ENCODE peak calls at places on chromosomes 3 and 15, in seven cellular contexts. H is thoracic aorta, P is K562, S is OCI-LY7, L is pancreas, N is H1, U is MM.1S. B is an unnamed sample.

GRCh38 chr3:45549961-45550360 is 44.6 kb upstream of the LIMD1 start:
- DNase-seq in L (no peak), N (no peak), S (no peak), P (no peak), H (no peak), U (no peak), B (no peak)

GRCh38 chr15:29268706-29269484 is 727 bp downstream of the NSMCE3 start:
- DNase-seq in P (peak; percentile 28), N (no peak), L (no peak), S (peak; percentile 63), H (no peak), U (peak; percentile 45), B (no peak)

GRCh38 chr3:18049101-18049500 is 306.7 kb upstream of the TBC1D5 start:
- DNase-seq in H (no peak), U (no peak), S (no peak), P (no peak), N (no peak), L (no peak), B (no peak)

GRCh38 chr15:94844533-94845390 is 613.4 kb downstream of the MCTP2 start:
- DNase-seq in N (no peak), H (no peak), U (no peak), L (peak; percentile 84), P (peak; percentile 89), S (no peak), B (no peak)

GRCh38 chr3:56933803-56934202 is 126.7 kb upstream of the SPATA12 start:
- DNase-seq in H (no peak), S (no peak), N (no peak), U (no peak), L (no peak), P (no peak), B (no peak)

GRCh38 chr15:65655026-65655425 is 33.3 kb downstream of the SLC24A1 start:
- DNase-seq in H (no peak), U (no peak), L (no peak), S (no peak), N (no peak), P (no peak), B (no peak)

GRCh38 chr3:29955413-29955812 is 651.0 kb upstream of the TGFBR2 start:
- DNase-seq in S (no peak), U (no peak), P (no peak), N (no peak), L (no peak), H (no peak), B (no peak)

GRCh38 chr3:14810070-14810732 is 8.6 kb upstream of the FGD5 start:
- DNase-seq in L (no peak), U (no peak), H (no peak), N (no peak), P (peak; percentile 45), S (no peak), B (no peak)

GRCh38 chr3:185823280-185824044 is 1.4 kb downstream of the IGF2BP2 start:
- DNase-seq in H (no peak), N (no peak), U (peak; percentile 52), L (peak; percentile 23), S (no peak), P (peak; percentile 66), B (no peak)

GRCh38 chr15:61314443-61314842 is 85.3 kb upstream of the RORA start:
- DNase-seq in P (no peak), S (no peak), L (no peak), N (no peak), U (no peak), H (no peak), B (no peak)

GRCh38 chr3:50130436-50130835 is 24.7 kb upstream of the SEMA3F start:
- DNase-seq in N (no peak), L (no peak), S (no peak), U (no peak), H (no peak), P (no peak), B (no peak)

GRCh38 chr3:99537416-99537815 is 101.0 kb upstream of the COL8A1 start:
- DNase-seq in N (no peak), H (no peak), P (no peak), U (no peak), S (no peak), L (no peak), B (no peak)

GRCh38 chr3:179463299-179463698 is 12.0 kb upstream of the GNB4 start:
- DNase-seq in U (no peak), N (no peak), S (no peak), H (no peak), L (no peak), P (no peak), B (no peak)

GRCh38 chr15:98951493-98952320 is 55.9 kb downstream of the PGPEP1L start:
- DNase-seq in S (no peak), P (no peak), L (peak; percentile 75), U (peak; percentile 48), N (no peak), H (no peak), B (no peak)

DNA sequence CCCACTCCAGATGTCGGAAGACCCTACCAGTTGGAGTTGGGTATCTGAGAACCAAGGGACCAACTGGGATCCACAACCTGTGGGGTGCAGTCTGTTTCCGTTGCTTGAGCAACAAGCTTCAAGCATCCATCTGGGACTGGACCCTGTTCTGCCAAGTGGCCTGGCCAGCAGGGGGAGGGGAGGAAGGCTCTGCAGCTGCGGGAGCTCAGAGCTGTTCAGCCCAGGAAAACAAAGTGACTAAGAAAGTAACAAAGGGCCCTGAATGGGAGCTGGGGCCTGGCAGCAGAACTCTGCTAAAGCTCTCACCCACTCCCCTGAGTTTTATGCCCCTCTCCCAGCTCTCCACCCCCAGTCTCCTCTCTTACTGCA is 2.7 kb downstream of the TYRO3 start:
- DNase-seq in L (no peak), U (no peak), P (no peak), H (no peak), N (no peak), S (no peak), B (no peak)
- TF ChIP-seq CTCF in L (no peak), U (no peak), P (no peak), H (no peak), N (peak; percentile 38), S (no peak), B (no peak)

DNA sequence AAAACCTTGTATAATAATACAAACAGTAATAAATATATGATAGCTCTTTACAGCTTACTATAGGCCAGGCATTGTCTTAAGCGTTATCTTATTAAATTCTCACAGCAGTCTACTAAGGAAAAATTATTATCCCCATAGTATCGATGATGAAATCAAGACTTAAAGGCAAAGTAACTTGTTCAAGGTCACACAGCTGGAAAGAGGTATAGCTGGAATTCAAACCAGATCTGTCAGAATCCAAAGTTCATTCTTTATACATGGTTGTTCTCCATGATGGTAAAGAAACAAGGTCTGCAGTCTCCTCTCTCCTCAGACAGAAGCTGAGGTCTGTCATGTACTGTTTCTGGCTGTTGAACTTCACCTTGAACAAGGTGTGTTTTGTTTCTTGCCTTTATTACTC is 15.4 kb upstream of the SLC22A13 start:
- DNase-seq in N (no peak), P (no peak), L (no peak), U (no peak), S (no peak), H (no peak), B (no peak)
- H3K36me3 ChIP-seq in N (peaks cover 56% of the 10 kb centered on the region), P (peaks cover 94% of the 10 kb centered on the region), L (no peaks in the 10 kb centered on the region), U (peaks cover 4% of the 10 kb centered on the region), S (peaks cover 95% of the 10 kb centered on the region), H (peaks cover 18% of the 10 kb centered on the region), B (peaks cover 13% of the 10 kb centered on the region)

DNA sequence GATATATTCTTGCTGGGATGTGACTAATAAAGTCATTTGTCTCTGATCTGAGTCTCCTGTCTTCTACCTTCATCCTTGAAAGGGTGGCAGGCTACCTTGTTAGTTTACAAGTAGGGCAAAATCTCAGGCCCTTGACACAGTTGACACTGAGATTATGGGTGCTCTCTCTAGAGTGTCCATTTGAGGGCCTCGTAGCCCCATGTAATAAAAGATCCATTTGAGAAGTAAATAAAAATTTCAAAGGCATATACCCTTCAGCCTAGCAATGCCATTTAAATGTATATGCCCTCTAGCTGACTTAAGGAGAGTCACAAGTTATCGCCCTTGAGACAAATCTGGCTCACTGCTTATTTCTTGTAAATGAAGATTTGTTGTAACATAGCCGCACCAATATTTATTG is 98.6 kb downstream of the TCF12 start:
- DNase-seq in L (no peak), P (no peak), H (no peak), U (no peak), S (peak; percentile 5), N (no peak), B (no peak)
- TF ChIP-seq CTCF in L (no peak), P (peak; percentile 48), H (no peak), U (no peak), S (peak; percentile 50), N (no peak), B (peak; percentile 20)

GRCh38 chr3:9745521-9745920 is 4.2 kb upstream of the OGG1 start:
- DNase-seq in U (no peak), P (no peak), S (no peak), L (no peak), H (no peak), N (no peak), B (no peak)
- H3K36me3 ChIP-seq in U (peaks cover 5% of the 10 kb centered on the region), P (peaks cover 87% of the 10 kb centered on the region), S (peaks cover 86% of the 10 kb centered on the region), L (peaks cover 40% of the 10 kb centered on the region), H (peaks cover 70% of the 10 kb centered on the region), N (peaks cover 73% of the 10 kb centered on the region), B (peaks cover 52% of the 10 kb centered on the region)

GRCh38 chr15:93037341-93038063 is 51.5 kb downstream of the RGMA start:
- DNase-seq in L (no peak), U (no peak), P (peak; percentile 41), N (no peak), S (no peak), H (no peak), B (no peak)
- TF ChIP-seq CTCF in L (no peak), U (no peak), P (no peak), N (no peak), S (no peak), H (no peak), B (no peak)

DNA sequence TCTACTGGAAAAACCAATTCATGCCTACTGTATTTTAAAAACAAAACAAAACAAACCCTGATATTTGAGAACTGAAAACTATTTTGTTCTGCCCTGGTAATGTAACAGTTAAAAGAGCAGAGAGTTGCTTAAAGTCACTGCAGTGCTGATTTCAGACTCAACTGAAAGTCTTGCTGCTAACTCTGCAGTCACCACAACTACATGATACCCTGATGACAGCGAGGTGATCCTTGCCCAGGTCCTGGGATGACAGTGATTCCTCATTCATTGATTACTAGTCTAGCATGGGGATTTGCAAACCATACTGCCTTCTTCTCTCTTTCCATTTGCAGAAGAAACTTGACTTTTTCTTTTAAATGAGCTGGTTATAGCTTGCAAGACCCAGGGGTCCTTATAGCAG is 67.5 kb downstream of the MME start:
- DNase-seq in U (no peak), N (no peak), P (no peak), H (no peak), L (no peak), S (no peak), B (no peak)
- H3K36me3 ChIP-seq in U (no peaks in the 10 kb centered on the region), N (no peaks in the 10 kb centered on the region), P (no peaks in the 10 kb centered on the region), H (no peaks in the 10 kb centered on the region), L (no peaks in the 10 kb centered on the region), S (peaks cover 97% of the 10 kb centered on the region), B (no peaks in the 10 kb centered on the region)

DNA sequence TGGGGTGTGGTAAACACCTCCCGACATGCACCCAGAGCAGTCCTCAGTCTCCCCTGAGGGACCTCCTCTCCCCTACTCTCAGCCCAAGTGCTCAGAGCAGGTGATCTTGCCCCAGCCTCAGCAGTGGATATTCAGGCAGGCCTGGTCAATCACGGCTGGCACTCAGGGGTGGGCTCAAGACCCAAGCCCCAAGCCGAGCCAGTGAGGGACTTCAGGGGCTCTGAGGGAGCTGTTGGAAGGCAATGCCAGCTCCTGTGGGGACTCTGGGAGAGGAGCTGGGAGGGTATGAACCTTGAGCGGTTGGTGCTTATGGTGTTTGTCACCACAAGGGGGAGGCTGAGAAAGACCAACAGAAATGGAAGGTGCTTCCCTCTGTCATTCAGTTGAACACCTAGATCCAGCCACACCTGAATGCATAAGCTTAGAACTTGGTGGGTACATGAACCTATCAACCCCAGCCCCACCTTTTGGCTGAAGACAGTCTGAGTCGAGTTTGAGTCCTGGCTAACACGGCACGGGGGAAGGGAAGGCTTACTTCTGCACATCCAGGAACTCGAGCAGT is 19.4 kb downstream of the ALS2CL start:
- DNase-seq in H (no peak), L (no peak), S (peak; percentile 24), P (peak; percentile 52), N (no peak), U (no peak), B (no peak)
- TF ChIP-seq CTCF in H (no peak), L (no peak), S (peak; percentile 60), P (peak; percentile 47), N (no peak), U (peak; percentile 25), B (peak; percentile 32)

B was measured in GM06990.